ENCODE peak calls at places on chromosomes 12 and 14, in seven cellular contexts. Z is left ventricle myocardium inferior, H is SJSA1, X is vagina, Q is transverse colon, B is hepatocyte, C is SJCRH30. M is an unnamed sample.

GRCh38 chr12:27624586-27624985 is 71.7 kb upstream of the REP15 start:
- DNase-seq in Z (no peak), H (no peak), X (no peak), Q (no peak), B (no peak), C (no peak), M (no peak)

GRCh38 chr14:58171090-58171489 is 19.1 kb upstream of the ARMH4 start:
- DNase-seq in Z (peak; percentile 49), H (peak; percentile 34), X (no peak), Q (peak; percentile 76), B (peak; percentile 88), C (peak; percentile 93), M (no peak)

GRCh38 chr14:100558226-100558625 is 29.0 kb downstream of the BEGAIN start:
- DNase-seq in Z (no peak), H (no peak), X (no peak), Q (no peak), B (no peak), C (no peak), M (no peak)

GRCh38 chr12:113996026-113996425 is 29.9 kb upstream of the RBM19 start:
- DNase-seq in Z (no peak), H (peak; percentile 86), X (no peak), Q (no peak), B (no peak), C (no peak), M (no peak)

GRCh38 chr14:23805761-23806160 is 147.8 kb upstream of the DHRS4 start:
- DNase-seq in Z (no peak), H (no peak), X (no peak), Q (no peak), B (no peak), C (no peak), M (no peak)

GRCh38 chr12:110555509-110556406 is 27.4 kb downstream of the PPTC7 start:
- DNase-seq in Z (no peak), H (peak; percentile 57), X (no peak), Q (no peak), B (no peak), C (no peak), M (no peak)

GRCh38 chr12:46983959-46984833 is 95.2 kb upstream of the PCED1B start:
- DNase-seq in Z (no peak), H (peak; percentile 100), X (no peak), Q (peak; percentile 23), B (peak; percentile 71), C (peak; percentile 61), M (no peak)

GRCh38 chr14:75542585-75543091 is 20.4 kb downstream of the BATF start:
- DNase-seq in Z (peak; percentile 59), H (no peak), X (no peak), Q (peak; percentile 64), B (peak; percentile 68), C (no peak), M (no peak)

GRCh38 chr12:9244894-9245293 is 36.7 kb upstream of the PZP start:
- DNase-seq in Z (no peak), H (no peak), X (no peak), Q (no peak), B (no peak), C (no peak), M (peak; percentile 9)

GRCh38 chr12:105931104-105931503 is 207.7 kb downstream of the NUAK1 start:
- DNase-seq in Z (no peak), H (no peak), X (no peak), Q (no peak), B (no peak), C (no peak), M (no peak)

GRCh38 chr14:91233936-91234790 is 10.3 kb downstream of the GPR68 start:
- DNase-seq in Z (no peak), H (no peak), X (no peak), Q (no peak), B (no peak), C (no peak), M (no peak)

GRCh38 chr12:110338754-110339153 is 57.7 kb downstream of the ATP2A2 start:
- DNase-seq in Z (no peak), H (no peak), X (peak; percentile 37), Q (no peak), B (no peak), C (no peak), M (no peak)

GRCh38 chr14:99513946-99514551 is 32.8 kb downstream of the CCNK start:
- DNase-seq in Z (no peak), H (no peak), X (no peak), Q (no peak), B (peak; percentile 5), C (no peak), M (no peak)

GRCh38 chr12:118650586-118650960 is 274.2 kb downstream of the SUDS3 start:
- DNase-seq in Z (no peak), H (no peak), X (no peak), Q (no peak), B (no peak), C (no peak), M (no peak)

GRCh38 chr12:8698830-8699330 is 1.1 kb downstream of the RIMKLB start:
- DNase-seq in Z (no peak), H (no peak), X (no peak), Q (no peak), B (no peak), C (no peak), M (no peak)

GRCh38 chr12:28550757-28551381 is 360.6 kb downstream of the CCDC91 start:
- DNase-seq in Z (no peak), H (peak; percentile 61), X (no peak), Q (no peak), B (no peak), C (no peak), M (no peak)

GRCh38 chr14:60695327-60695726 is 28.8 kb downstream of the SIX4 start:
- DNase-seq in Z (no peak), H (no peak), X (no peak), Q (no peak), B (no peak), C (no peak), M (no peak)

GRCh38 chr12:45774508-45775162 is 45.1 kb downstream of the ARID2 start:
- DNase-seq in Z (no peak), H (peak; percentile 6), X (no peak), Q (no peak), B (no peak), C (no peak), M (no peak)

GRCh38 chr14:41891624-41892023 is 284.9 kb downstream of the LRFN5 start:
- DNase-seq in Z (no peak), H (no peak), X (no peak), Q (no peak), B (no peak), C (peak; percentile 2), M (no peak)

GRCh38 chr12:31710021-31710818 is 18.6 kb downstream of the AMN1 start:
- DNase-seq in Z (no peak), H (no peak), X (no peak), Q (no peak), B (no peak), C (no peak), M (no peak)

GRCh38 chr14:49849213-49849847 is 3.3 kb downstream of the NEMF start:
- DNase-seq in Z (no peak), H (no peak), X (no peak), Q (no peak), B (no peak), C (no peak), M (no peak)

GRCh38 chr14:78029471-78030372 is 140.5 kb upstream of the NRXN3 start:
- DNase-seq in Z (no peak), H (no peak), X (no peak), Q (no peak), B (no peak), C (peak; percentile 5), M (peak; percentile 30)

GRCh38 chr12:2339022-2339431 is 286.2 kb downstream of the CACNA1C start:
- DNase-seq in Z (no peak), H (peak; percentile 74), X (no peak), Q (peak; percentile 37), B (no peak), C (no peak), M (no peak)

GRCh38 chr12:34340534-34341361 is 318.5 kb downstream of the ALG10 start:
- DNase-seq in Z (no peak), H (no peak), X (no peak), Q (no peak), B (no peak), C (no peak), M (no peak)

GRCh38 chr14:60944206-60944605 is 36.7 kb downstream of the TRMT5 start:
- DNase-seq in Z (no peak), H (no peak), X (no peak), Q (no peak), B (no peak), C (no peak), M (no peak)

GRCh38 chr14:95407342-95407741 is 87.6 kb upstream of the CLMN start:
- DNase-seq in Z (no peak), H (no peak), X (no peak), Q (no peak), B (no peak), C (no peak), M (no peak)
- H3K27ac ChIP-seq in Z (peak overlapping the region; percentile 83), H (no peak overlapping the region), X (no peak overlapping the region), Q (no peak overlapping the region), B (no peak overlapping the region), C (no peak overlapping the region), M (no peak overlapping the region)

GRCh38 chr12:51264297-51264696 is 5.9 kb downstream of the SMAGP start:
- DNase-seq in Z (no peak), H (no peak), X (no peak), Q (no peak), B (no peak), C (no peak), M (no peak)

GRCh38 chr12:51270847-51271518 is 768 bp upstream of the SMAGP start:
- DNase-seq in Z (no peak), H (peak; percentile 76), X (no peak), Q (no peak), B (peak; percentile 47), C (no peak), M (no peak)

GRCh38 chr12:51270067-51270846 is at the start of gene SMAGP:
- DNase-seq in Z (peak; percentile 62), H (peak; percentile 70), X (no peak), Q (peak; percentile 89), B (peak; percentile 89), C (peak; percentile 63), M (no peak)

GRCh38 chr12:51265024-51265423 is 5.2 kb downstream of the SMAGP start:
- DNase-seq in Z (no peak), H (no peak), X (no peak), Q (no peak), B (no peak), C (no peak), M (no peak)

GRCh38 chr12:51269174-51270066 is 795 bp downstream of the SMAGP start:
- DNase-seq in Z (peak; percentile 27), H (peak; percentile 64), X (no peak), Q (peak; percentile 84), B (peak; percentile 85), C (no peak), M (no peak)
- H3K27ac ChIP-seq in Z (peak overlapping the region; percentile 88), H (peak overlapping the region; percentile 82), X (peak overlapping the region; percentile 65), Q (peak overlapping the region; percentile 95), B (peak overlapping the region; percentile 95), C (no peak overlapping the region), M (no peak overlapping the region)

GRCh38 chr12:66144796-66145754 is 14.5 kb upstream of the LLPH start:
- DNase-seq in Z (no peak), H (peak; percentile 71), X (no peak), Q (peak; percentile 55), B (peak; percentile 66), C (peak; percentile 18), M (no peak)
- H3K27ac ChIP-seq in Z (peak overlapping the region; percentile 39), H (peak overlapping the region; percentile 69), X (peak overlapping the region; percentile 18), Q (peak overlapping the region; percentile 51), B (peak overlapping the region; percentile 1), C (no peak overlapping the region), M (no peak overlapping the region)

DNA sequence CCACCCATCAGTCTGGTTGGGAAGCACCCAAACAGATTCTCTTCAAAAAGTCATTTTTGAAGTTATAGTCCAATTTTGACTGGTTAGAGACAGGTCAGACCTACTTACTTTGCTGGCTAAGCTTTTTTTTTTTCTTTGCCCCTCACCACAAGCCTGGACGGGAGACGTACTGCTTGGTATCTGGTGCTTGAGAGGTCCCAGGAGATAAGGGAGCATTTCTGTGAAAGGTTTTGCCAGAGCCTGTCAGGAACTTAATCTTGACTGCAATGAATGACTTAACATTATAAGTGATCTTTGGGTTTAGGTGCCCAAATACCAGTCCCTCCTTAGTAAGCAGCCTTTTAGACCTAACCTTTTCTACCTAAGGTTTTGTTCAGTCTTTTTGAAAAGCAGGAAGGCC is 6.3 kb downstream of the MTHFD1 start:
- DNase-seq in Z (no peak), H (no peak), X (no peak), Q (no peak), B (no peak), C (no peak), M (no peak)
- H3K27ac ChIP-seq in Z (no peak overlapping the region), H (no peak overlapping the region), X (no peak overlapping the region), Q (no peak overlapping the region), B (no peak overlapping the region), C (no peak overlapping the region), M (no peak overlapping the region)

M was measured in substantia nigra.